ENCODE peak calls at places on chromosomes 4 and X, in seven cellular contexts. One of them, this sample, is unnamed.

GRCh38 chr4:178148106-178148505 is 705.9 kb upstream of the AGA start:
- DNase-seq in tibial artery: no peak
- DNase-seq in thyroid gland: no peak
- DNase-seq in CD4-positive, alpha-beta memory T cell: no peak
- DNase-seq in tibial nerve: no peak
- DNase-seq in cardiac muscle cell: no peak
- DNase-seq in kidney epithelial cell: no peak
- DNase-seq in this sample: no peak

GRCh38 chr4:630661-631060 is 5.3 kb downstream of the PDE6B start:
- DNase-seq in tibial artery: no peak
- DNase-seq in kidney epithelial cell: no peak
- DNase-seq in CD4-positive, alpha-beta memory T cell: no peak
- DNase-seq in thyroid gland: no peak
- DNase-seq in cardiac muscle cell: no peak
- DNase-seq in tibial nerve: no peak
- DNase-seq in this sample: no peak

GRCh38 chr4:22090655-22091350 is 142.2 kb upstream of the KCNIP4 start:
- DNase-seq in tibial nerve: no peak
- DNase-seq in kidney epithelial cell: no peak
- DNase-seq in tibial artery: no peak
- DNase-seq in cardiac muscle cell: peak
- DNase-seq in thyroid gland: no peak
- DNase-seq in CD4-positive, alpha-beta memory T cell: no peak
- DNase-seq in this sample: no peak

GRCh38 chrX:25003066-25003849 is 12.5 kb downstream of the ARX start:
- DNase-seq in tibial nerve: no peak
- DNase-seq in kidney epithelial cell: no peak
- DNase-seq in thyroid gland: no peak
- DNase-seq in CD4-positive, alpha-beta memory T cell: no peak
- DNase-seq in cardiac muscle cell: no peak
- DNase-seq in tibial artery: no peak
- DNase-seq in this sample: no peak

GRCh38 chrX:150933945-150934350 is 35.5 kb upstream of the CD99L2 start:
- DNase-seq in cardiac muscle cell: no peak
- DNase-seq in thyroid gland: no peak
- DNase-seq in tibial nerve: no peak
- DNase-seq in CD4-positive, alpha-beta memory T cell: no peak
- DNase-seq in kidney epithelial cell: no peak
- DNase-seq in tibial artery: no peak
- DNase-seq in this sample: no peak

GRCh38 chrX:103608305-103608963 is 671 bp downstream of the TCEAL3 start:
- DNase-seq in CD4-positive, alpha-beta memory T cell: no peak
- DNase-seq in thyroid gland: peak
- DNase-seq in tibial nerve: no peak
- DNase-seq in cardiac muscle cell: no peak
- DNase-seq in kidney epithelial cell: no peak
- DNase-seq in tibial artery: no peak
- DNase-seq in this sample: peak

GRCh38 chr4:186979966-186980745 is 256.5 kb upstream of the FAT1 start:
- DNase-seq in tibial nerve: no peak
- DNase-seq in tibial artery: no peak
- DNase-seq in CD4-positive, alpha-beta memory T cell: no peak
- DNase-seq in cardiac muscle cell: no peak
- DNase-seq in kidney epithelial cell: no peak
- DNase-seq in thyroid gland: no peak
- DNase-seq in this sample: no peak

GRCh38 chr4:770022-770421 is 55.9 kb downstream of the CPLX1 start:
- DNase-seq in tibial nerve: no peak
- DNase-seq in kidney epithelial cell: no peak
- DNase-seq in cardiac muscle cell: no peak
- DNase-seq in CD4-positive, alpha-beta memory T cell: no peak
- DNase-seq in tibial artery: no peak
- DNase-seq in thyroid gland: no peak
- DNase-seq in this sample: no peak

GRCh38 chr4:157204634-157205244 is 15.8 kb upstream of the GRIA2 start:
- DNase-seq in kidney epithelial cell: no peak
- DNase-seq in CD4-positive, alpha-beta memory T cell: no peak
- DNase-seq in thyroid gland: no peak
- DNase-seq in tibial artery: no peak
- DNase-seq in tibial nerve: no peak
- DNase-seq in cardiac muscle cell: peak
- DNase-seq in this sample: no peak

GRCh38 chr4:23889814-23890269 is at the start of gene PPARGC1A:
- DNase-seq in tibial nerve: peak
- DNase-seq in thyroid gland: peak
- DNase-seq in kidney epithelial cell: peak
- DNase-seq in cardiac muscle cell: peak
- DNase-seq in tibial artery: peak
- DNase-seq in CD4-positive, alpha-beta memory T cell: no peak
- DNase-seq in this sample: peak

GRCh38 chrX:861335-861890 is 230.8 kb downstream of the SHOX start:
- DNase-seq in thyroid gland: no peak
- DNase-seq in cardiac muscle cell: no peak
- DNase-seq in kidney epithelial cell: no peak
- DNase-seq in tibial artery: no peak
- DNase-seq in CD4-positive, alpha-beta memory T cell: no peak
- DNase-seq in tibial nerve: no peak
- DNase-seq in this sample: no peak

GRCh38 chr4:188372856-188373255 is 233.6 kb downstream of the TRIML1 start:
- DNase-seq in cardiac muscle cell: no peak
- DNase-seq in tibial artery: no peak
- DNase-seq in CD4-positive, alpha-beta memory T cell: no peak
- DNase-seq in kidney epithelial cell: no peak
- DNase-seq in tibial nerve: no peak
- DNase-seq in thyroid gland: no peak
- DNase-seq in this sample: no peak

GRCh38 chr4:22434895-22435294 is 81.0 kb downstream of the ADGRA3 start:
- DNase-seq in kidney epithelial cell: peak
- DNase-seq in CD4-positive, alpha-beta memory T cell: no peak
- DNase-seq in tibial nerve: no peak
- DNase-seq in cardiac muscle cell: peak
- DNase-seq in tibial artery: no peak
- DNase-seq in thyroid gland: peak
- DNase-seq in this sample: no peak

GRCh38 chr4:6472387-6473263 is at the start of gene PPP2R2C:
- DNase-seq in CD4-positive, alpha-beta memory T cell: no peak
- DNase-seq in thyroid gland: no peak
- DNase-seq in cardiac muscle cell: peak
- DNase-seq in tibial nerve: no peak
- DNase-seq in kidney epithelial cell: no peak
- DNase-seq in tibial artery: no peak
- DNase-seq in this sample: no peak

GRCh38 chrX:40100141-40100536 is 2.4 kb upstream of the BCOR start:
- DNase-seq in CD4-positive, alpha-beta memory T cell: no peak
- DNase-seq in thyroid gland: peak
- DNase-seq in cardiac muscle cell: no peak
- DNase-seq in kidney epithelial cell: no peak
- DNase-seq in tibial artery: no peak
- DNase-seq in tibial nerve: no peak
- DNase-seq in this sample: peak

GRCh38 chr4:108466936-108467902 is 153.2 kb upstream of the RPL34 start:
- DNase-seq in tibial artery: no peak
- DNase-seq in CD4-positive, alpha-beta memory T cell: no peak
- DNase-seq in kidney epithelial cell: peak
- DNase-seq in thyroid gland: no peak
- DNase-seq in tibial nerve: no peak
- DNase-seq in cardiac muscle cell: no peak
- DNase-seq in this sample: no peak

GRCh38 chr4:2059726-2060577 is 825 bp downstream of the NAT8L start:
- DNase-seq in CD4-positive, alpha-beta memory T cell: peak
- DNase-seq in thyroid gland: peak
- DNase-seq in kidney epithelial cell: no peak
- DNase-seq in tibial nerve: no peak
- DNase-seq in cardiac muscle cell: peak
- DNase-seq in tibial artery: no peak
- DNase-seq in this sample: no peak

GRCh38 chr4:138663883-138664282 is 351.7 kb upstream of the NOCT start:
- DNase-seq in thyroid gland: no peak
- DNase-seq in tibial nerve: no peak
- DNase-seq in CD4-positive, alpha-beta memory T cell: no peak
- DNase-seq in kidney epithelial cell: no peak
- DNase-seq in cardiac muscle cell: no peak
- DNase-seq in tibial artery: no peak
- DNase-seq in this sample: no peak

GRCh38 chr4:15914291-15914690 is 24.2 kb downstream of the FGFBP1 start:
- DNase-seq in thyroid gland: no peak
- DNase-seq in tibial artery: no peak
- DNase-seq in cardiac muscle cell: no peak
- DNase-seq in kidney epithelial cell: no peak
- DNase-seq in tibial nerve: no peak
- DNase-seq in CD4-positive, alpha-beta memory T cell: no peak
- DNase-seq in this sample: no peak

GRCh38 chrX:48573690-48574269 is 504 bp upstream of the RBM3 start:
- DNase-seq in tibial nerve: peak
- DNase-seq in kidney epithelial cell: no peak
- DNase-seq in CD4-positive, alpha-beta memory T cell: peak
- DNase-seq in tibial artery: peak
- DNase-seq in cardiac muscle cell: no peak
- DNase-seq in thyroid gland: peak
- DNase-seq in this sample: peak

GRCh38 chrX:16208601-16209000 is 41.3 kb downstream of the MAGEB17 start:
- DNase-seq in kidney epithelial cell: no peak
- DNase-seq in thyroid gland: no peak
- DNase-seq in cardiac muscle cell: no peak
- DNase-seq in CD4-positive, alpha-beta memory T cell: no peak
- DNase-seq in tibial artery: no peak
- DNase-seq in tibial nerve: no peak
- DNase-seq in this sample: no peak

GRCh38 chr4:172055498-172055897 is 242.3 kb downstream of the GALNTL6 start:
- DNase-seq in kidney epithelial cell: no peak
- DNase-seq in CD4-positive, alpha-beta memory T cell: no peak
- DNase-seq in tibial artery: no peak
- DNase-seq in cardiac muscle cell: peak
- DNase-seq in thyroid gland: no peak
- DNase-seq in tibial nerve: no peak
- DNase-seq in this sample: no peak

GRCh38 chr4:56308384-56308783 is 78.9 kb downstream of the AASDH start:
- DNase-seq in tibial nerve: no peak
- DNase-seq in kidney epithelial cell: no peak
- DNase-seq in tibial artery: no peak
- DNase-seq in CD4-positive, alpha-beta memory T cell: no peak
- DNase-seq in cardiac muscle cell: no peak
- DNase-seq in thyroid gland: no peak
- DNase-seq in this sample: no peak

GRCh38 chr4:56311299-56311975 is 75.9 kb downstream of the AASDH start:
- DNase-seq in tibial artery: no peak
- DNase-seq in kidney epithelial cell: no peak
- DNase-seq in thyroid gland: no peak
- DNase-seq in CD4-positive, alpha-beta memory T cell: no peak
- DNase-seq in cardiac muscle cell: no peak
- DNase-seq in tibial nerve: no peak
- DNase-seq in this sample: no peak

GRCh38 chr4:56313132-56313531 is 74.2 kb downstream of the AASDH start:
- DNase-seq in tibial artery: no peak
- DNase-seq in tibial nerve: no peak
- DNase-seq in cardiac muscle cell: no peak
- DNase-seq in thyroid gland: no peak
- DNase-seq in kidney epithelial cell: no peak
- DNase-seq in CD4-positive, alpha-beta memory T cell: no peak
- DNase-seq in this sample: no peak

GRCh38 chr4:56307423-56307822 is 79.9 kb downstream of the AASDH start:
- DNase-seq in thyroid gland: peak
- DNase-seq in cardiac muscle cell: no peak
- DNase-seq in tibial nerve: no peak
- DNase-seq in kidney epithelial cell: peak
- DNase-seq in tibial artery: no peak
- DNase-seq in CD4-positive, alpha-beta memory T cell: no peak
- DNase-seq in this sample: no peak

GRCh38 chr4:56310401-56310800 is 76.9 kb downstream of the AASDH start:
- DNase-seq in tibial nerve: no peak
- DNase-seq in thyroid gland: peak
- DNase-seq in cardiac muscle cell: no peak
- DNase-seq in kidney epithelial cell: no peak
- DNase-seq in tibial artery: no peak
- DNase-seq in CD4-positive, alpha-beta memory T cell: no peak
- DNase-seq in this sample: no peak
- H3K4me3 ChIP-seq in tibial nerve: no peak
- H3K4me3 ChIP-seq in thyroid gland: no peak
- H3K4me3 ChIP-seq in cardiac muscle cell: no peak
- H3K4me3 ChIP-seq in kidney epithelial cell: no peak
- H3K4me3 ChIP-seq in tibial artery: no peak
- H3K4me3 ChIP-seq in CD4-positive, alpha-beta memory T cell: no peak
- H3K4me3 ChIP-seq in this sample: no peak

GRCh38 chr4:25158817-25159216 is 1.4 kb downstream of the SEPSECS start:
- DNase-seq in tibial artery: no peak
- DNase-seq in kidney epithelial cell: no peak
- DNase-seq in CD4-positive, alpha-beta memory T cell: no peak
- DNase-seq in thyroid gland: no peak
- DNase-seq in tibial nerve: no peak
- DNase-seq in cardiac muscle cell: no peak
- DNase-seq in this sample: no peak
- H3K4me3 ChIP-seq in tibial artery: no peak
- H3K4me3 ChIP-seq in kidney epithelial cell: no peak
- H3K4me3 ChIP-seq in CD4-positive, alpha-beta memory T cell: no peak
- H3K4me3 ChIP-seq in thyroid gland: no peak
- H3K4me3 ChIP-seq in tibial nerve: no peak
- H3K4me3 ChIP-seq in cardiac muscle cell: no peak
- H3K4me3 ChIP-seq in this sample: no peak

DNA sequence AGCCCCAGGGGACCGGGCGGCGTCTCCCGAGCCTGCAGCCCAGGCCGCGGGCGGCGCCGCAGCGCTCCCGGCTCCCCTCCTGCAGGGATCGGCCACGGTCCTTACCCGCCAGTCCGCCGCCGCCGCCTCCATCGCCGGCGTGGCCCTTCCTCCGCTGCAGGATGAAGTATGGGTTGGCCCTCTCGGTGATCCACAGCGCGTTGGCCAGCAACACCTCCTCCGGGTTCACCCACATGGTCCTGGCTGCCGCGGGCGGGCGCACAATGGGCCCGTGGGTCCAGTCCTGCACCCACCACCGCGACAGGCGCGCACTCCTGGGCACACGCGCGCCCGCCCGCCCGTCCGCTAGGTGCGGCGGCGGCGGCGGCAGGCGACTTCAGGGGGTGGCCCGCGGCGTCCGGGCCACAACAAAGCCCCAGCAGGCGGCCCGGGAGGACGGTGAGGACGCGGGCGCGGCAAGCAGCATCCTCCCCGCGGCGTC is 334 bp downstream of the TBC1D9 start:
- DNase-seq in thyroid gland: peak
- DNase-seq in tibial nerve: peak
- DNase-seq in cardiac muscle cell: peak
- DNase-seq in kidney epithelial cell: no peak
- DNase-seq in CD4-positive, alpha-beta memory T cell: no peak
- DNase-seq in tibial artery: peak
- DNase-seq in this sample: peak
- H3K4me3 ChIP-seq in thyroid gland: peak
- H3K4me3 ChIP-seq in tibial nerve: peak
- H3K4me3 ChIP-seq in cardiac muscle cell: peak
- H3K4me3 ChIP-seq in kidney epithelial cell: peak
- H3K4me3 ChIP-seq in CD4-positive, alpha-beta memory T cell: no peak
- H3K4me3 ChIP-seq in tibial artery: peak
- H3K4me3 ChIP-seq in this sample: peak

DNA sequence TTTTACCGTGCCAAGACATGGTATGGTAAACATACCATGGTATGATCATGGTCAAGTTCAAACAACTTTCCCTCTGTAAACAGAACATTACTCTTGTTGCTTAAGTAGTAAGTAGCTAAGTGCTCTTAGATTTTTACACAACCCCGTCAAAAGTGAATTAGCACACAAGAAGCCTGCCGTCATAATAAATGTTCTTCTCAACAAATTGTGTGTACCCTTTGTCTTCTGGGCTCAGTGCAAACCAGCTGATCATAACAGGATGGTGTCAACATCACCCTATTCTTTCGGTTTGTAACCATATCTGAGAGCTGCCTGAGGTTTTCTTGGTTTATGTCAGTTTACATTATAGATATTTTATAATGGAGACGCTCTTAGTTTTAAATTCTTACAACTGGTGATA is 28.8 kb downstream of the MSL3 start:
- DNase-seq in thyroid gland: no peak
- DNase-seq in tibial artery: no peak
- DNase-seq in kidney epithelial cell: no peak
- DNase-seq in cardiac muscle cell: no peak
- DNase-seq in tibial nerve: no peak
- DNase-seq in CD4-positive, alpha-beta memory T cell: no peak
- DNase-seq in this sample: no peak
- H3K4me3 ChIP-seq in thyroid gland: no peak
- H3K4me3 ChIP-seq in tibial artery: no peak
- H3K4me3 ChIP-seq in kidney epithelial cell: no peak
- H3K4me3 ChIP-seq in cardiac muscle cell: no peak
- H3K4me3 ChIP-seq in tibial nerve: no peak
- H3K4me3 ChIP-seq in CD4-positive, alpha-beta memory T cell: no peak
- H3K4me3 ChIP-seq in this sample: peak